ENCODE peak calls at places on chromosomes 11 and 22, in five cellular contexts. J, K, I, Y and Q are unnamed samples.

GRCh38 chr11:65448418-65449196 is 26.0 kb downstream of the NEAT1 start:
- DNase-seq in J (no peak), K (peak; percentile 81), I (no peak), Y (no peak), Q (no peak)

GRCh38 chr11:15920856-15921629 is 435.3 kb downstream of the SOX6 start:
- DNase-seq in J (no peak), K (peak; percentile 32), I (no peak), Y (no peak), Q (no peak)

GRCh38 chr11:8071616-8072581 is 9.1 kb upstream of the TUB start:
- DNase-seq in J (no peak), K (peak; percentile 52), I (no peak), Y (no peak), Q (no peak)

GRCh38 chr22:24414984-24415945 is 12.1 kb upstream of the ADORA2A start:
- DNase-seq in J (no peak), K (peak; percentile 60), I (no peak), Y (no peak), Q (no peak)

GRCh38 chr11:99988105-99988907 is 698.8 kb upstream of the ARHGAP42 start:
- DNase-seq in J (no peak), K (no peak), I (no peak), Y (no peak), Q (no peak)

GRCh38 chr22:34454598-34454997 is 534.3 kb upstream of the LARGE1 start:
- DNase-seq in J (no peak), K (no peak), I (no peak), Y (no peak), Q (no peak)

GRCh38 chr22:39724390-39724789 is 153.8 kb downstream of the CACNA1I start:
- DNase-seq in J (no peak), K (peak; percentile 24), I (no peak), Y (no peak), Q (no peak)

GRCh38 chr22:37120569-37121340 is 11.2 kb upstream of the TMPRSS6 start:
- DNase-seq in J (no peak), K (no peak), I (no peak), Y (no peak), Q (no peak)

GRCh38 chr11:83159901-83160865 is 3.3 kb downstream of the PCF11 start:
- DNase-seq in J (peak; percentile 45), K (no peak), I (no peak), Y (no peak), Q (no peak)

GRCh38 chr22:20249797-20250354 is 18.2 kb downstream of the RTN4R start:
- DNase-seq in J (no peak), K (no peak), I (no peak), Y (no peak), Q (no peak)

GRCh38 chr11:93573184-93573583 is 30.0 kb upstream of the SMCO4 start:
- DNase-seq in J (no peak), K (no peak), I (no peak), Y (no peak), Q (no peak)

GRCh38 chr11:72436667-72437066 is 2.3 kb upstream of the CLPB start:
- DNase-seq in J (no peak), K (no peak), I (no peak), Y (no peak), Q (no peak)

GRCh38 chr11:134349802-134350355 is 18.1 kb downstream of the GLB1L2 start:
- DNase-seq in J (no peak), K (no peak), I (no peak), Y (no peak), Q (no peak)

GRCh38 chr11:86174101-86175046 is 70.2 kb upstream of the EED start:
- DNase-seq in J (no peak), K (peak; percentile 94), I (no peak), Y (no peak), Q (peak; percentile 93)

GRCh38 chr22:30606455-30607299 is at the start of gene TCN2:
- DNase-seq in J (peak; percentile 82), K (peak; percentile 83), I (peak; percentile 66), Y (peak; percentile 80), Q (no peak)

GRCh38 chr11:2382129-2382517 is 5.0 kb downstream of the CD81 start:
- DNase-seq in J (no peak), K (no peak), I (no peak), Y (no peak), Q (no peak)

GRCh38 chr22:45308624-45309421 is 911 bp upstream of the FAM118A start:
- DNase-seq in J (no peak), K (no peak), I (no peak), Y (no peak), Q (no peak)

GRCh38 chr11:2463766-2464277 is 19.0 kb downstream of the KCNQ1 start:
- DNase-seq in J (no peak), K (peak; percentile 50), I (no peak), Y (no peak), Q (peak; percentile 57)

GRCh38 chr11:390175-390574 is 3.8 kb upstream of the PKP3 start:
- DNase-seq in J (peak; percentile 46), K (no peak), I (no peak), Y (no peak), Q (no peak)

GRCh38 chr11:35464308-35464707 is 45.0 kb upstream of the SLC1A2 start:
- DNase-seq in J (no peak), K (no peak), I (no peak), Y (no peak), Q (no peak)

GRCh38 chr11:35463211-35463810 is 44.0 kb upstream of the SLC1A2 start:
- DNase-seq in J (no peak), K (no peak), I (no peak), Y (no peak), Q (no peak)

GRCh38 chr11:35458846-35459245 is 39.5 kb upstream of the SLC1A2 start:
- DNase-seq in J (no peak), K (no peak), I (no peak), Y (no peak), Q (no peak)

GRCh38 chr11:35466058-35466457 is 46.7 kb upstream of the SLC1A2 start:
- DNase-seq in J (no peak), K (no peak), I (no peak), Y (no peak), Q (no peak)

DNA sequence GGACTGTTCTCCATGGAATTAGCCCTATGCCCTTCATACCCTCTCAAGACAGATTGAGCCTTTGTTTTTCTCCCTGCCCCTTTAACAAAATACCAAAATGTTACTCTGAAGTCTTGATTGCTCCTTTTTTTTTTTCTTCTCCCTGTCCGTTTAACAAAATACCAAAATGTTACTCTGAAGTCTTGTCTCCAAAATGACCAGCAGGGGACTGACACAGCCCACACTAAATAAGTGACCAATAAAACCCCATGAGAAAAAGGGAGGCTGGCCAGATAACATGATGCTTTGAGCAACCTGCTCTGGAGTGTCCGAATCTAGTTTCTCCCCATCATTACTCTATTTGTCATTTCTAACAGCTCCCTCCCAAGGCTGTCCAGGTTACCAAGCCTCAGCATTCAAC is 42.6 kb upstream of the SLC1A2 start:
- DNase-seq in J (no peak), K (no peak), I (no peak), Y (no peak), Q (no peak)
- TF ChIP-seq CTCF in J (no peak), K (no peak), I (no peak), Y (no peak), Q (peak; percentile 7)

DNA sequence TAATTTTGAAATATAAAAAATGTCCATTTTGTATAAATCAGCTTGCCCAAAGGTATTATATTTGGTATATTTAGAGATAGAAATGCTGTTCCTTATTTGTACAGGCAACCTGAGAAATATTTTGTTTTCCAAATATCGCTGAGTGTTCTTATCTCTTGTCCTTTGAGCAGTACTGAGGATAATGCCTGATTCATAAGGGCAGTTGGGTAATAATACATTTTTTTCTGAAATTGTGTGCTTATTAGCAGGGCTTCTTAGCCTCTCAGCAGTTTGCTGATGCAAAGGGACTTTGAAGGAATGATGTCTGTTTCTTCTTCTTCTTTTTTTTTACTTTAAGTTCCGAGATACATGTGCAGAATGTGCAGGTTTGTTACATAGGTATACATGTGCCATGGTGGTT is 69.1 kb downstream of the LDLRAD3 start:
- DNase-seq in J (no peak), K (no peak), I (no peak), Y (no peak), Q (no peak)
- H3K27ac ChIP-seq in J (no peak overlapping the region), K (no peak overlapping the region), I (no peak overlapping the region), Y (no peak overlapping the region), Q (peak overlapping the region; percentile 95)

GRCh38 chr11:92180226-92180625 is 44.4 kb upstream of the FAT3 start:
- DNase-seq in J (no peak), K (no peak), I (no peak), Y (no peak), Q (no peak)
- H3K9me3 ChIP-seq in J (no peaks in the 10 kb centered on the region), K (no peaks in the 10 kb centered on the region), I (no peaks in the 10 kb centered on the region), Y (no peaks in the 10 kb centered on the region), Q (no peaks in the 10 kb centered on the region)

GRCh38 chr22:38569181-38569971 is 607 bp downstream of the DMC1 start:
- DNase-seq in J (no peak), K (peak; percentile 67), I (no peak), Y (no peak), Q (no peak)

GRCh38 chr22:38567531-38568245 is 2.3 kb downstream of the DMC1 start:
- DNase-seq in J (no peak), K (no peak), I (no peak), Y (no peak), Q (no peak)

GRCh38 chr22:38569972-38570840 is at the start of gene DMC1:
- DNase-seq in J (peak; percentile 98), K (peak; percentile 96), I (peak; percentile 96), Y (peak; percentile 93), Q (peak; percentile 92)

GRCh38 chr22:38572065-38572464 is 2.1 kb upstream of the DMC1 start:
- DNase-seq in J (peak; percentile 36), K (no peak), I (peak; percentile 71), Y (no peak), Q (no peak)

DNA sequence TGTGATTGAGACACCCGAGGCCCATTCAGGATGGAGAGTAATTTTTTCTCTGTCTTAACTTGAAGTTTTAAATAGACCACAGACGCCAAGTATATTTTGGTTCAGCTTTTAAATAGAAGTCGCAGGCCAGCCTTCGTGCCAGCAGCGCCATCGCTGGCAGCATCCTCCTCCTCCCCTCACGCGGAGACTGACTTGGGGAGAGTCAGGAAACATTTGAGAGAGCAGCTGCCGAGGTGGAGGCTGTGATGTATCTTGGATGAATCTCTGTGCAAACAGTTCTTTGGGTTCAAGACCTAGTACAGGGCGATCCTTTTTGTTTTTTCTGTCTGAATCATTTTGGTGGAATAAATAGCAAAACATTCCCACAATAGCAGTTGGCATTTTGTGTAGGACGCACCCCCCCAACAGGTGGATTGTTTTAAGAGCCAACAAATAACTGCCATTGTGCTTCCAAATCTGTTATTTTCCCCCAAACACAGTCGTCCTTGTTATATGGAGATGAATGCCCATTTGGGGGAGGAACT is 920 bp upstream of the DMC1 start:
- DNase-seq in J (peak; percentile 48), K (peak; percentile 86), I (peak; percentile 67), Y (peak; percentile 51), Q (no peak)
- TF ChIP-seq CTCF in J (no peak), K (no peak), I (peak; percentile 22), Y (no peak), Q (peak; percentile 1)

DNA sequence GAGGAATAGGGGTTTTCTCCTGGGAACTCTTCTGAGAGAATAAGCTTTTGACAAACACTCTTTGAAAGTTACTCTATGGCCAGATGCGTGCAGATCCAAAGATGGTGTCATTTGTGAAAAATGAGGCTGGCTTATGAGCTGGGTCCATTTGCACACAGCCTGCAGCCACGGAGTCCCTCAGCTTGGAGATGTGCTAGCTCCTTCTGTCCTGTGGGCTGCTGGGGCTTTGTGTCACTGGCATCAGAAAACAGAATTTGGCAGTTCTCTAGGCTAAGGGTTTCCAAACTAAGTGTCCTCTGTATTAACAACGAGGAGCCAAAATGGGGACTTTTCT is 702.4 kb downstream of the NTM start:
- DNase-seq in J (no peak), K (no peak), I (no peak), Y (no peak), Q (no peak)
- H3K27ac ChIP-seq in J (no peak overlapping the region), K (peak overlapping the region; percentile 25), I (no peak overlapping the region), Y (no peak overlapping the region), Q (peak overlapping the region; percentile 100)

GRCh38 chr22:47327241-47327640 is 564.8 kb downstream of the TBC1D22A start:
- DNase-seq in J (no peak), K (no peak), I (no peak), Y (no peak), Q (no peak)
- H3K9me3 ChIP-seq in J (no peaks in the 10 kb centered on the region), K (no peaks in the 10 kb centered on the region), I (no peaks in the 10 kb centered on the region), Y (no peaks in the 10 kb centered on the region), Q (no peaks in the 10 kb centered on the region)